ENCODE peak calls at places on chromosomes 16 and 17, in seven cellular contexts. A is fibroblast of the aortic adventitia, G is fibroblast of mammary gland, X is cardiac muscle cell, K is kidney epithelial cell, Q is Peyer's patch, L is coronary artery. Z is an unnamed sample.

GRCh38 chr17:49210158-49211029 is at the start of the genes ABI3 and GNGT2:
- DNase-seq in A (peak), G (peak), X (no peak), K (no peak), Q (peak), L (no peak), Z (peak)

GRCh38 chr17:55683554-55684315 is 38.9 kb downstream of the TMEM100 start:
- DNase-seq in A (no peak), G (no peak), X (no peak), K (no peak), Q (no peak), L (no peak), Z (no peak)

GRCh38 chr16:25679468-25680010 is 12.2 kb upstream of the HS3ST4 start:
- DNase-seq in A (no peak), G (no peak), X (no peak), K (no peak), Q (no peak), L (no peak), Z (no peak)

GRCh38 chr17:75048396-75048933 is 1.4 kb downstream of the KCTD2 start:
- DNase-seq in A (peak), G (peak), X (no peak), K (no peak), Q (peak), L (no peak), Z (no peak)

GRCh38 chr16:47144559-47144877 is 773 bp upstream of the NETO2 start:
- DNase-seq in A (no peak), G (no peak), X (no peak), K (no peak), Q (no peak), L (no peak), Z (no peak)

GRCh38 chr17:3980381-3980975 is 16.2 kb upstream of the ATP2A3 start:
- DNase-seq in A (no peak), G (no peak), X (no peak), K (no peak), Q (no peak), L (peak), Z (no peak)

GRCh38 chr17:43900858-43901754 is 6.2 kb downstream of the MPP2 start:
- DNase-seq in A (no peak), G (no peak), X (no peak), K (no peak), Q (no peak), L (no peak), Z (no peak)

GRCh38 chr17:71802663-71803062 is 318.2 kb upstream of the SOX9 start:
- DNase-seq in A (no peak), G (no peak), X (no peak), K (no peak), Q (no peak), L (no peak), Z (no peak)

GRCh38 chr17:31310260-31310659 is 3.6 kb downstream of the EVI2B start:
- DNase-seq in A (no peak), G (no peak), X (no peak), K (no peak), Q (peak), L (no peak), Z (no peak)

GRCh38 chr16:56793504-56793903 is 63.6 kb downstream of the NUP93 start:
- DNase-seq in A (peak), G (peak), X (peak), K (no peak), Q (no peak), L (no peak), Z (peak)

GRCh38 chr17:20925954-20926353 is 116.9 kb downstream of the USP22 start:
- DNase-seq in A (no peak), G (no peak), X (no peak), K (no peak), Q (no peak), L (no peak), Z (no peak)

GRCh38 chr16:56068314-56068713 is 123.0 kb upstream of the GNAO1 start:
- DNase-seq in A (no peak), G (no peak), X (no peak), K (no peak), Q (no peak), L (no peak), Z (no peak)

GRCh38 chr16:72905581-72905980 is 142.3 kb downstream of the ZFHX3 start:
- DNase-seq in A (peak), G (peak), X (no peak), K (peak), Q (no peak), L (no peak), Z (peak)

DNA sequence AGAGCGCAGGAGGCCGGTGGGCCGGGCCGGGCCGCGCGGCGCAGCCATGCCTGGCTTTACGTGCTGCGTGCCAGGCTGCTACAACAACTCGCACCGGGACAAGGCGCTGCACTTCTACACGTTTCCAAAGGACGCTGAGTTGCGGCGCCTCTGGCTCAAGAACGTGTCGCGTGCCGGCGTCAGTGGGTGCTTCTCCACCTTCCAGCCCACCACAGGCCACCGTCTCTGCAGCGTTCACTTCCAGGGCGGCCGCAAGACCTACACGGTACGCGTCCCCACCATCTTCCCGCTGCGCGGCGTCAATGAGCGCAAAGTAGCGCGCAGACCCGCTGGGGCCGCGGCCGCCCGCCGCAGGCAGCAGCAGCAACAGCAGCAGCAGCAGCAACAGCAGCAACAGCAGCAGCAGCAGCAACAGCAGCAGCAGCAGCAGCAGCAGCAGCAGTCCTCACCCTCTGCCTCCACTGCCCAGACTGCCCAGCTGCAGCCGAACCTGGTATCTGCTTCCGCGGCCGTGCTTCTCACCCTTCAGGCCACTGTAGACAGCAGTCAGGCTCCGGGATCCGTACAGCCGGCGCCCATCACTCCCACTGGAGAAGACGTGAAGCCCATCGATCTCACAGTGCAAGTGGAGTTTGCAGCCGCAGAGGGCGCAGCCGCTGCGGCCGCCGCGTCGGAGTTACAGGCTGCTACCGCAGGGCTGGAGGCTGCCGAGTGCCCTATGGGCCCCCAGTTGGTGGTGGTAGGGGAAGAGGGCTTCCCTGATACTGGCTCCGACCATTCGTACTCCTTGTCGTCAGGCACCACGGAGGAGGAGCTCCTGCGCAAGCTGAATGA is 606 bp downstream of the THAP11 start:
- DNase-seq in A (peak), G (peak), X (peak), K (no peak), Q (peak), L (no peak), Z (peak)
- TF ChIP-seq CTCF in A (peak), G (peak), X (peak), K (peak), Q (peak), L (no peak), Z (peak)

GRCh38 chr17:9575381-9576072 is at the start of gene STX8:
- DNase-seq in A (peak), G (peak), X (peak), K (peak), Q (peak), L (peak), Z (peak)
- TF ChIP-seq CTCF in A (no peak), G (no peak), X (peak), K (no peak), Q (no peak), L (no peak), Z (no peak)

DNA sequence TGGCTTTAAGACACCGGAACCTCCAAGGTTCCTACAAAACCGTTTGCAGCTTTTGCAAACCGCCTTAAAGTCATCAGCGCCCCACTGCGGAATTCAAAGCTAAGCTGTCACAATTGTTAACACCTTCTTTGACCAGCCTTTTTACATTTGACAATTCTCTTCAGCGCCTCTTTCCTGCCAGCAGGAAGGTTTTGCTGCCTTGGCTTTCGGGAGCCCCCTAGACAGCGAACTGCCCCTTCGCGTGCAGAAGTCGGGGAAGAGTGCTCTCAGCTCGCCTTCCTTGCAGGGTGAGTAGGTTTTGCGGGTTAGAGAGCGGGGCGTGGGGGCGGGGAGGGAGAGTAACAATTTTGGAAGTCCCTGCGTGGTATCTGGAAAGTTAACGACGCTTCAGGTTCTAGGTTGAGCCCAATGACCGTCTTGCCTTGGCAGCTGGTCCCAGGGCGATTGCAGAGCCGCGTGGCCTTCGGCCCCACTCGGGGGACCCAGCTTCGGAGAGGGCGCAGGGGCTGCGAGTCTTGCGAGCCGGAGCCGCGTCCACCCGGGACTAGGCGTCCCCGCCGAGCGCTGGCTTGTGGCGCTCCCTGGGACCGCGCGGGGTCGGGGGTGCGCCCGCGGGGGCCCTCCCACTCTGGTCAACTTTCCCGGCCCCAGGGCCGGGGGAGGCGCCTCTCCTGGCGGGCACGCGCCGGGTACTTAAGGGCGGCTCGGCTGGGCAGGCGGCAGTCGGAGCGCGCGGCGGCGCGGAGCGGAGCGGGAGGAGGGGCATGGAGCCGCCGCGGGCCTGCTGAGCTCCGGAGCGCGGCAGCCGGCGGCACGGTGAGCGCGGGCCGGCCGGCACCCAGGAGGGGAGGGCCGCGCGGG is at the start of gene HAS3:
- DNase-seq in A (peak), G (peak), X (peak), K (peak), Q (peak), L (no peak), Z (peak)
- TF ChIP-seq CTCF in A (peak), G (peak), X (peak), K (peak), Q (no peak), L (no peak), Z (peak)

GRCh38 chr16:62041401-62041800 is 5.2 kb upstream of the CDH8 start:
- DNase-seq in A (no peak), G (peak), X (peak), K (peak), Q (no peak), L (no peak), Z (peak)
- TF ChIP-seq CTCF in A (no peak), G (peak), X (peak), K (peak), Q (no peak), L (no peak), Z (peak)

GRCh38 chr16:83720213-83720612 is 87.6 kb upstream of the HSBP1 start:
- DNase-seq in A (no peak), G (no peak), X (no peak), K (no peak), Q (no peak), L (no peak), Z (no peak)

GRCh38 chr16:83715217-83715920 is 92.4 kb upstream of the HSBP1 start:
- DNase-seq in A (no peak), G (no peak), X (no peak), K (no peak), Q (no peak), L (no peak), Z (peak)

GRCh38 chr16:83714286-83714685 is 93.5 kb upstream of the HSBP1 start:
- DNase-seq in A (no peak), G (no peak), X (no peak), K (no peak), Q (no peak), L (no peak), Z (no peak)

GRCh38 chr16:83717814-83718213 is 90.0 kb upstream of the HSBP1 start:
- DNase-seq in A (peak), G (peak), X (no peak), K (no peak), Q (no peak), L (no peak), Z (peak)

GRCh38 chr16:83717308-83717707 is 90.5 kb upstream of the HSBP1 start:
- DNase-seq in A (no peak), G (no peak), X (no peak), K (no peak), Q (no peak), L (no peak), Z (no peak)
- TF ChIP-seq CTCF in A (no peak), G (no peak), X (no peak), K (no peak), Q (no peak), L (no peak), Z (no peak)

GRCh38 chr17:37220609-37220953 is 155.2 kb upstream of the C17orf78 start:
- DNase-seq in A (peak), G (peak), X (peak), K (no peak), Q (peak), L (no peak), Z (peak)

GRCh38 chr17:37218849-37219248 is 156.9 kb upstream of the C17orf78 start:
- DNase-seq in A (no peak), G (no peak), X (no peak), K (no peak), Q (no peak), L (no peak), Z (no peak)

GRCh38 chr17:37219876-37220608 is 155.7 kb upstream of the C17orf78 start:
- DNase-seq in A (peak), G (no peak), X (no peak), K (no peak), Q (no peak), L (no peak), Z (no peak)

GRCh38 chr17:37225458-37225857 is 150.3 kb upstream of the C17orf78 start:
- DNase-seq in A (no peak), G (no peak), X (no peak), K (no peak), Q (no peak), L (no peak), Z (no peak)

DNA sequence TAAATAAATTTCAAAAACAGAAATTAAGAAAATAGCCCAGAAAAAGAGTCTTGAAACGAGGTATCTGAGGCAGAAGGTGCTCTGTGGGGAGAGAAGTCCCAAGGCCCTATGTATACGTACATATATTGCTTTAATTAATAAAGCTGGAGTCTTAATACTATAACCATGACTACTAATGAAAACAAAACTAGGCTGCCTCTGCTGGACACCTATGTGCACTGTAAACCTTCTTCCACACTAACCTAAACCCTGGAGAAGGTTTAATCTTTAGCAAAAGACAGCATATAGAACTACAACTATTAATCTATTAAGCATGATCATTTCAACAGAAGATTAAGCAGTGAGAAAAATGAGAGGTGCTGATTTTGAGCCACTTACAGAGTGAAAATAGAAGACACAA is 153.9 kb upstream of the C17orf78 start:
- DNase-seq in A (no peak), G (no peak), X (no peak), K (no peak), Q (no peak), L (no peak), Z (no peak)
- TF ChIP-seq CTCF in A (no peak), G (peak), X (no peak), K (peak), Q (no peak), L (no peak), Z (peak)

DNA sequence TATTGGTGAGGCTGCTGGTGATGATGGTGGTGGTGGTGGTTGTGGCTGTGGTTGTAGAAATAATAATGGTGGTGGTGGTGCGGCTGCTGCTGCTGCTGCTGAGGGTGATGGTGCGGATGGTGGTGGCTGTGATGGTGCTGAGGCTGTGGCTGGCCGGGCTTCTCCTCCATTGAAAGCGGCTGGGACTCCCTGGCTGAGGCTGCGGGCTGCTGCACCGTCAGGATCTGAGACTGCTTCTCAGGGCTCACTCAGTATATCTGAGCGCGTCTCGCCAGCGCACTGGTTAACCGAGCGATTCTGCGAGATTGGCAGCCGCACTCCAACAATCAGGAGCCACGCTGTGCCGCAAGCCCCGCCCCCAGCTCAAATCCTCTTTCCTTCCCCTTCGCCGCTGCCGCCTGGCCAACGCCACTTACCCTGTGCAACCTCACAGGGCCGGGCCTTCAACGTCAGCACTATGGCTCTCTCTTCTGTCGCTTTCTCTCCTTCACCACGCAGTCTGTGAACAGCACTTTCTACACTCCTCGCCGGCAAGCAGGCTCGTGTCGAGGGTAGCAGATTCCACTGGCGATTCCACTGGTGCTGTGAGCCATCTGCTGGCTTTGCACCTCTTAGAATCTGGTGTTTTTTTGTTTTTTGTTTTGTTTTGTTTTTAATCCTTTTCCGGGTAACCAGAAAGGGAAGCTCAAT is at the start of gene NUFIP2:
- DNase-seq in A (peak), G (peak), X (peak), K (peak), Q (peak), L (peak), Z (peak)
- TF ChIP-seq CTCF in A (no peak), G (no peak), X (no peak), K (no peak), Q (no peak), L (no peak), Z (no peak)

DNA sequence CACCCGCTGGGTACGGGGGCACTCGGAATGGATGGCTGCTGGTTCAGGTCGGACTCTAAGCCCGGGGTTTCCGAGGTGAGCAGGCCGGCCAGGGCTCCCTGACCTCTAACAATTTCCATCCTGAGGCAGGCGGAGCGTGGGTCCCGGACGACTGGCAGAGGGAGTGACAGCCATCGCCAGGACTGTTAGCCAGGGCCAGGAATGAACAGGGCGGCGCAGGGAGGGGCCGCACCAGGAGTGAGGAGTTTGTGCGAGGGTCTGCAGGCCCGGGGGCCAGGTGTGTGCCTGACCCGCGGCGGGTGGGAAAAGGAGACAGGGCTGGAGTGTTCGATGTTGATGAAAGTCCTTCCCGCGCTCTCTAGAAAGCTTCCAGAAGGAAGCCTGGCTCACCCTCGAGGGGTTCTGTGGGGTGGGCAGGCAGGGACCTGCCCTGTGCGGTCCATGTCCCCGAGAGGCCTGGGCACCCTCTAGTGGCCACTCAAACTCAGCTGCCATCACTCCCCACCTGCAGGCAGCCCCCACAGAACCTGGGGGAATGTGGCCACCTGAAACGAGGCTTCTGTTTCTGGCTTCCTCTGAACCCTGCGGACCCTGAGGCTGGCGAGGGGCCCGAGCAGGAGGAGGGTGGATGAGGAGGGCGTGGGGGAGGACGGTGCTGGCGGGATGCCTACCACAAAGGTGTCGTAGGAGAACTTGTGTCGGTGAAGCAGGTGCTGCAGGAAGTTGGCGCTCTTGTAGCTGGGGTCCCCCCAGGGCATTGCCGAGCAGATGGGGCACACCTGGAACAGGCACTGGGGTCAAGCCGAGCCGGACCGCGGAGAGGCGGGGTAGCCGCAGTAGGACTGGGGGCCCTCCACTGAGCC is 8.1 kb downstream of the RNF166 start:
- DNase-seq in A (no peak), G (no peak), X (peak), K (no peak), Q (peak), L (no peak), Z (no peak)
- TF ChIP-seq CTCF in A (no peak), G (peak), X (peak), K (peak), Q (peak), L (no peak), Z (peak)

GRCh38 chr17:61582593-61582992 is 8.4 kb downstream of the NACA2 start:
- DNase-seq in A (no peak), G (no peak), X (no peak), K (no peak), Q (no peak), L (no peak), Z (no peak)
- TF ChIP-seq CTCF in A (no peak), G (no peak), X (no peak), K (no peak), Q (no peak), L (no peak), Z (no peak)

DNA sequence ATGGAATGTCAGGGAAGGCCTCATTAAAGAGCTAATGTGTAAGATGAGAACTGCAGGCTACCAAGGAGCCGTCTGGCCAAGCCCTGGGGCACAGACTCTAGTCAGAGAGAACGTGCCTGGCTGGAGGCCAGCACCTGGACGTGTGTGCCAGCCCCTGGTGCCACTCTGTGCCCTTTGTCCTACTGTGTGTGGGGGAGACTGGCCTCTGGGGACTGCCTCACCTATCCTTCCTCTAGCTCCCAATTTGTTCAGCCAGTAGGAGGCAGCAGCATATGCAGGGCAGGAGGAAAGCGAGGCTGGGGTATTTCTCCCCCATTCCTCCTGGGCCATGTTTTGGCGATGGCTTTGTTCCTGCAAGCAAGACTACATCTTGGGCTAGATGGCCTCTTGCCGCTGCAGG is 37.1 kb downstream of the KNOP1 start:
- DNase-seq in A (no peak), G (no peak), X (no peak), K (no peak), Q (no peak), L (no peak), Z (no peak)
- TF ChIP-seq CTCF in A (no peak), G (peak), X (peak), K (no peak), Q (no peak), L (no peak), Z (peak)